ENCODE peak calls at places on chromosomes 7 and 10, in six cellular contexts. M, Y, U, V, J and W are unnamed samples.

GRCh38 chr10:18793951-18794350 is 134.7 kb downstream of the ARL5B start:
- DNase-seq in M (no peak), Y (peak), U (no peak), V (no peak), J (no peak), W (no peak)

GRCh38 chr7:137820156-137820555 is 26.6 kb downstream of the DGKI start:
- DNase-seq in M (no peak), Y (no peak), U (no peak), V (no peak), J (no peak), W (no peak)

GRCh38 chr7:144957998-144958397 is 122.1 kb upstream of the TPK1 start:
- DNase-seq in M (no peak), Y (no peak), U (no peak), V (no peak), J (no peak), W (no peak)

GRCh38 chr10:31745612-31746376 is 182.8 kb downstream of the ARHGAP12 start:
- DNase-seq in M (no peak), Y (peak), U (peak), V (no peak), J (no peak), W (peak)

GRCh38 chr7:103887050-103887449 is 102.4 kb downstream of the RELN start:
- DNase-seq in M (no peak), Y (no peak), U (no peak), V (no peak), J (no peak), W (no peak)

GRCh38 chr10:103548581-103549348 is 55.3 kb downstream of the NEURL1 start:
- DNase-seq in M (no peak), Y (no peak), U (no peak), V (no peak), J (peak), W (no peak)

GRCh38 chr10:30704016-30704600 is 74.6 kb upstream of the LYZL2 start:
- DNase-seq in M (no peak), Y (no peak), U (no peak), V (no peak), J (no peak), W (no peak)

GRCh38 chr10:103916254-103916653 is 1.7 kb downstream of the STN1 start:
- DNase-seq in M (no peak), Y (peak), U (no peak), V (no peak), J (no peak), W (peak)

GRCh38 chr10:77926566-77927342 is at the start of gene DLG5:
- DNase-seq in M (peak), Y (peak), U (no peak), V (no peak), J (peak), W (peak)

GRCh38 chr10:124534821-124535601 is 73.4 kb downstream of the LHPP start:
- DNase-seq in M (no peak), Y (no peak), U (peak), V (no peak), J (no peak), W (no peak)

GRCh38 chr10:93397020-93397419 is 85.1 kb downstream of the MYOF start:
- DNase-seq in M (no peak), Y (peak), U (no peak), V (no peak), J (no peak), W (peak)

GRCh38 chr7:128962837-128963236 is 25.1 kb downstream of the IRF5 start:
- DNase-seq in M (no peak), Y (no peak), U (no peak), V (no peak), J (no peak), W (no peak)

GRCh38 chr10:78528749-78529204 is 495.1 kb downstream of the RPS24 start:
- DNase-seq in M (no peak), Y (no peak), U (no peak), V (no peak), J (no peak), W (no peak)

GRCh38 chr7:94160719-94161435 is 156.7 kb upstream of the BET1 start:
- DNase-seq in M (no peak), Y (no peak), U (no peak), V (no peak), J (no peak), W (no peak)

DNA sequence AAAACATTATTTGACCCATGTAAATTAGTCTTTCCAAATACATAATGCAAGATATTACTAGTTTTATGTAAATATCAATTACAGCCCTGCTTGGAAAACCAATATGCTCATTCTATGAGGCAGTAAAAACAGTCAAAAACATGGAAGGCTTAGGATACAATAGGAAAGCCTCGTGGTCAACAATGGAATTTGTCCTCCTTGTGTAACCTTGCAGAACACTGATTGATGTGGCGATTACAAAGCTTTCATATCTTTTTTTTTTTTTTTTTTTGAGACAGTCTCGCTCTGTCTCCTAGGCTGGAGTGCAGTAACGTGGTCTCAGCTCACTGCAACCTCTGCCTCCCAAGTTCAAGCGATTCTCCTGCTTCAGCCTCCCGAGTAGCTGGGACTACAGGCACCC is 157.3 kb upstream of the BET1 start:
- DNase-seq in M (no peak), Y (no peak), U (no peak), V (no peak), J (no peak), W (no peak)
- H2AFZ ChIP-seq in M (no peak), Y (no peak), U (no peak), V (no peak), J (no peak), W (no peak)

DNA sequence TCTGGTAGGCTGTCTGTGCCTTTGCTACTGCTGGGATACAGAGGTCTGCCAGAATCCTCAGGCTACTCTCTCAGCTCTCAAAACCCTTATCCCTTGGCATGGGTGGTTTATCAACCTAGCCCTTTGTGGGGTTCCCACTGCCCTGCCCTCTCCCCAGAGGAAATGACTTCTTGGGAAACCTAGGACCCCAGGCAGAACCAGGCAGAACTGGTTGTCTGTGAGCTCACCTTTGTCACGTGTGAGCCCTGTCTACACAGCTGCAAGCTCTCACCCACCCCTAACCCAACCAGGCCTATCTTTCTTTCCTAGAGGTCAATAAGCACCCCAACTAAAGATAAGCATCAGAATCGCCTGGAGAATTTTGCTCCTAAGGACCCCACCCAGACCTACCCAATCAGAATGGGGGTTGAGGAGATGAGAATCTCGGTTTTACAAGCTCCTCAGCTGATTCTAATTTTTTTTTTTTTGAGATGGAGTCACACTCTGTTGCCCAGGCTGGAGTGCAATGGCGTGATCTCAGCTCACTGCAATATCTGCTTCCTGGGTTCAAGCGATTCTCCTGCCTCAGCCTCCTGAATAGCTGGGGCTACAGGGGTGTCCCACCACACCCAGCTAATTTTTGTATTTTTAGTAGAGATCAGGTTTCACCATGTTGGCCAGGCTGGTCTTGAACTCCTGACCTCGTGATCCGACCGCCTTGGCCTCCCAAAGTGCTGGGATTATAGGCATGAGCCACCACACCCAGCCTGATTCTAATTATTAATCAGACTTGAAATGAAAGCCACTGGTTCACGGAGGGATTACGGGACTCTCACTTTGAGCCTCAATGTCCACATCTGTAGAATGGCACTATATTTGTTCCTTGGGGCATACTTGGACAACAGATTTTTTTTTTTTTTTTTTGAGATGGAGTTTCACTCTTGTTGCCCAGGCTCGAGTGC is 7.5 kb upstream of the DDIT4 start:
- DNase-seq in M (no peak), Y (no peak), U (no peak), V (no peak), J (no peak), W (no peak)
- H2AK5ac ChIP-seq in M (no peak), Y (peak), U (peak), V (no peak), J (no peak), W (peak)

DNA sequence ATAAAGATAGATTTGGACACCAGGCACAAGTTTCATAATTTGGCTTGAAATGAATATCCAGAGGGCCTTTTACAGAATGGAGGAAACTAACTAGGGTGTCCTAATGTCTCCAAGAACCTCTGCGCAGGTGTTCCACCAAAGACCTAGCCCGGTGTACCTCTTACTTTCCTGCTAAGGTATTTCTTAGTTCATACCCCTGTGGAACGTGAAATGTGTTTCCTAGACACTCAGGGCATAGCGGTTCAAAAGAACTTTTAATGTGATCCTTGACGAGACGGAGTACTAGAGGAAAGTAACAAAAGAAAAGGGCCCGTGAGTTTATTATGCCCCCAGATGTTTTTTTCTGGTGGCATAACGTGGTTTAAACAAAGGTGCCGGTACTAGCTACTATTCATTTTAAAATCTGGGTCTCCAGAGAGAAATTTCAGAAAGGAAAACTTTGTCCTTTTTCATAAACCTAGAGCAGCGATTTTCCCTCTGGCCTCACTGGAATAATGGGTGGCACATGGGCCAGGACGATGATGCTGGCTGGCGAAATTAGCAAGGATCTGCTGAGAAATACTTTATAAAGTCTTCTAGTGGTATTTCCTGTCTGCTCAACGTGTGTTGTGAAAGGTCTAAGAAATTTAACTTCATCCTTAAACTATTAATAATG is 1.4 kb downstream of the APBB1IP start:
- DNase-seq in M (no peak), Y (no peak), U (no peak), V (no peak), J (no peak), W (no peak)
- H2AFZ ChIP-seq in M (no peak), Y (no peak), U (no peak), V (no peak), J (no peak), W (no peak)

DNA sequence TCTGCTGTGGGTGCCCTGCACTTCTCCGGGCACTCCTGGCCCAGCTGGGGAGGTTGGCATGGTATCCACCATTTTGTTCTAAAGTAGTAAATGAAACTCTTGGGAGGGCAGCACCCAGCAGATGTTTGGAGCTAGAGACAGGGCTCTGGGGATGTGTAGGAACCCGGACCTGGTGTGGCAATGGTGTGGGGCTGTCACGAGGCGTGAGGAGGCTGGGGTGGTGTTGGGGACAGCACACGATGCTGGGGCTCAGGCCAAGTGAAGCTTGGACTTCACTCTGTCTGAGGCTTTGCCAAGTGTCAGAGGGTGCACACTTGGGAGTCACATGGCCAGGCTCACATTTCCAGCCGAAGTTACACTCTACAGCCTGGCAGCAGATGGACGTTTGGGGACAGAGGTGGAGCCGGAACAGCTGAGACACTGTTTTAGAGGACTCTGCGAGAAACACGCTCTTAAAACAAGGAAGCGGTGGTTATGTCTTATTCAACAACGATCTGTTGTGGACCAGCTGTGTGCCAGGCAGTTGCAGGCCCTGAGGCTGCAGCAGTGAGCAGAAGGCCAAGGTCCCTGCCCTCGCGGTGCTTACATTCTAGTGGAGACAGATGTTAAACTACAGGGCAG is 118.2 kb downstream of the CUX1 start:
- DNase-seq in M (no peak), Y (no peak), U (no peak), V (no peak), J (no peak), W (no peak)
- H2AK5ac ChIP-seq in M (peak), Y (peak), U (no peak), V (peak), J (peak), W (no peak)

DNA sequence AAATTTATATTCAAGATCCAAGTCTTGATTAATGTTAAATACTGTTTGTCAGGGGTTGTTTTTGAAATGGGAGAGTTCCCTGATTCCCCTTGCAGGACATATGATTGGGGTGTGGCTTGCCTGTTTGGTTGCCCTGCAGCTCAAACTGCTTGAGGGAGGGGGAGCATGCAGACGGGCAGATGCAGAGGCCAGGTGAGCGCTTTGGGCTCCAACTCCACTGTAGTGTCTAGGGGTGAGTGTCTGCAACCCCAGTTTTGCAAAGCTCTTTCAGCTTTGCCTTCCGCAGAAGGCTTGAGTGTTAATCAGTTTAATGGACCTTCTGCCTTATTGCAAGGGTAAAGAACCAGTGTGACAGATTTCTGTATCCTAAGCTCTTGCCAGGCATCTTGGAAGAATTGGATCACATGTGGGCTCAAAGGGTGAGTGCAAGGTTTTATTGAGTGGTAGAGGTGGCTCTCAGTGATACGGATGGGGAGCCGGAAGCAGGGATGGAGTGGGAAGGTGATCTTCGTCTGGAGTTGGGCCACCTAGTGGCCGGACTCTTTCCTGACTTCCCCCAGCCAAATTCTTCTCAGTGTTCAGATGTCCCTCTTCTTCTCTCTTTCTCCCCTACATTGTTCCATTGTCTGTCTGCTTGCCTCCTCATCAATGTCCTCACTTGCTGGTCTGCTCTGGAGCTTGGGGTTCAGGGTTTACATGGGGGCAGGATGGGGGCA is 479.7 kb downstream of the ATRNL1 start:
- DNase-seq in M (no peak), Y (no peak), U (no peak), V (no peak), J (peak), W (no peak)
- H2AFZ ChIP-seq in M (no peak), Y (no peak), U (no peak), V (peak), J (no peak), W (no peak)

GRCh38 chr7:118946283-118946682 is 721.8 kb downstream of the ANKRD7 start:
- DNase-seq in M (no peak), Y (no peak), U (no peak), V (no peak), J (no peak), W (no peak)

GRCh38 chr7:118948508-118948907 is 724.0 kb downstream of the ANKRD7 start:
- DNase-seq in M (no peak), Y (no peak), U (no peak), V (no peak), J (no peak), W (no peak)

GRCh38 chr7:118944271-118944670 is 719.8 kb downstream of the ANKRD7 start:
- DNase-seq in M (no peak), Y (no peak), U (no peak), V (no peak), J (no peak), W (no peak)

DNA sequence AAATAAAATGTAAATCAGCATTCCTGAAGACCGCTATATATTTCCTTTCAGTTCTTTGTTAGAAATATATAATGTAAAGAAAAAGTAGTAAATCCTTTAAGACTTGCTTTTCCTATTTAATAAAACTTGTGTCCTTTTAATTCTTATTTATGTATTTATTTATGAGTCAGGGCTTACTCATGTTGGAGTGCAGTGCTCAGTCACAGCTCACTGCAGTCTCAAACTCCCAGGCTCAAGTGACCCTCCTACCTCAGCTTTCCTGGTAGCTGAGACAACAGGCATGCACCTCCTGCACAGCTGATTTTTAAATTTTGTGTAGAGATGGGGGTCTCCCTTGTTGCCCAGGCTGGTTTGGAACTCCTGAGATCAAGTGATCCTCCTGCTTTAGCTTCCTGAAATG is 724.5 kb downstream of the ANKRD7 start:
- DNase-seq in M (no peak), Y (peak), U (no peak), V (no peak), J (no peak), W (peak)
- H2AK5ac ChIP-seq in M (no peak), Y (no peak), U (no peak), V (no peak), J (no peak), W (no peak)

GRCh38 chr10:133393401-133394063 is 425 bp upstream of the MTG1 start:
- DNase-seq in M (peak), Y (no peak), U (no peak), V (peak), J (peak), W (no peak)
- H2AFZ ChIP-seq in M (peak), Y (peak), U (no peak), V (peak), J (no peak), W (no peak)

DNA sequence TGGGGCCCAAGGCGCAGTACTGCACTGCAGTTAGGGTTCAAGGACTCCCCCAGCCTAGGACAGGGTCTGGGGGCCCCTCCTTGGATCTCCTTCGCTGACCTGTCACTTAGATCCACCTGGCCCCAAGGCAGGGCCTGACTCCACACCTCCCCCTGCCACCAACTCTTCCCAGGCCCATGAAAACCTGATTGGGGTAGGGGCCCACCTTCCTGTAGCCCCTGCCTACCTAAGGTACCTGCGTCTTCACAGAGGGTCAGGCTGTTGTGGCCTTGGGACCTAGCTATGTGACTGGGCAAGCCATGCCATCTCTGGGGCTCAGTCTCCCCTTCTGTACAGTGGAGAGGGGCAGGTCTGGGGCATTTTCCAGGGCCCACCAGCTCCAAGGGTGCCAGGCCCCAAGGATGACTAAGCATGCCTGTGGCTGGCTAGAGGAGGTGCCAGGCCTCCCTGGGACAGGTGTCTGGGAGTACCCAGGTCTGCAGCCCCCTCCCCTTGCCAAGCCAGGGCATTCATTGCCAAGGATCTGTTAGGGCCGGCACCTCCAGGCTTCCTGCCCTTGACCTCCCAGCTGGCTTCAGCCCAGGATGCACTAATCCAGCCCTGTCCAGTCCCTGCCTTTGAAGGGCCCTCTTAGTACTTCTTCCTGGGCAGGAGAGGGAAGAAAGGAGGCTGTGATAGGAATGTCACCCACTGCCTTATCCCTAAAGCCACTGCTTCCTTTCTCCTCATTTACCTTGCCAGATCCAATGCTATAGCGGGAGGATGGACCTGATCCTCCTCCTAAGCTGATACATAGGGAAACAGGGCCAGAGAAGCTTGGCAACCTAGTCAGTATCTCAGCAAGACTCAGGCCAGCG is 1.3 kb downstream of the LIMK1 start:
- DNase-seq in M (no peak), Y (no peak), U (no peak), V (no peak), J (peak), W (peak)
- H2AK5ac ChIP-seq in M (peak), Y (peak), U (no peak), V (peak), J (no peak), W (peak)